ENCODE peak calls at places on chromosomes 3 and 15, in five cellular contexts. T, L, O, H and I are unnamed samples.

GRCh38 chr15:42085236-42085605 is 9.1 kb downstream of the PLA2G4D start:
- DNase-seq in T (peak), H (no peak), O (no peak), L (no peak), I (no peak)

GRCh38 chr3:40237159-40237558 is 72.3 kb upstream of the EIF1B start:
- DNase-seq in O (no peak), L (no peak), T (no peak), H (no peak), I (no peak)

GRCh38 chr3:15298504-15298903 is 33.9 kb downstream of the SH3BP5 start:
- DNase-seq in O (no peak), T (no peak), H (no peak), L (no peak), I (no peak)

GRCh38 chr15:61037031-61037430 is 192.1 kb downstream of the RORA start:
- DNase-seq in H (no peak), T (no peak), O (no peak), L (no peak), I (no peak)

GRCh38 chr15:93331545-93332117 is 242.6 kb upstream of the RGMA start:
- DNase-seq in O (no peak), H (no peak), L (no peak), T (no peak), I (no peak)

GRCh38 chr15:59185725-59186124 is 20.9 kb upstream of the LDHAL6B start:
- DNase-seq in H (no peak), T (no peak), O (no peak), L (no peak), I (no peak)

GRCh38 chr3:79761441-79761840 is 6.4 kb downstream of the ROBO1 start:
- DNase-seq in T (no peak), H (no peak), L (no peak), O (no peak), I (no peak)

GRCh38 chr15:74179101-74179841 is 5.8 kb downstream of the ISLR start:
- DNase-seq in L (no peak), O (no peak), T (no peak), H (peak), I (no peak)

GRCh38 chr3:2098398-2099027 is at the start of gene CNTN4:
- DNase-seq in T (peak), H (peak), O (no peak), L (no peak), I (no peak)

GRCh38 chr15:89912674-89913396 is at the start of gene ARPIN:
- DNase-seq in H (peak), L (no peak), T (peak), O (no peak), I (no peak)

GRCh38 chr3:133246773-133247172 is 153.1 kb upstream of the BFSP2 start:
- DNase-seq in T (no peak), L (no peak), O (no peak), H (no peak), I (no peak)

GRCh38 chr3:177361042-177361938 is 164.0 kb upstream of the TBL1XR1 start:
- DNase-seq in L (no peak), O (no peak), H (no peak), T (no peak), I (no peak)

GRCh38 chr15:64017591-64018163 is 28.6 kb downstream of the DAPK2 start:
- DNase-seq in T (no peak), L (no peak), O (no peak), H (no peak), I (no peak)

GRCh38 chr3:58722526-58722925 is 56.0 kb upstream of the FAM3D start:
- DNase-seq in T (no peak), H (no peak), L (no peak), O (no peak), I (no peak)

GRCh38 chr3:28039829-28040228 is 201.6 kb upstream of the CMC1 start:
- DNase-seq in T (no peak), H (no peak), L (no peak), O (no peak), I (no peak)

GRCh38 chr15:90188914-90189748 is 12.0 kb upstream of the SEMA4B start:
- DNase-seq in L (no peak), H (no peak), O (no peak), T (no peak), I (no peak)

GRCh38 chr3:182979719-182980191 is 583 bp downstream of the DCUN1D1 start:
- DNase-seq in O (no peak), T (no peak), H (peak), L (no peak), I (no peak)

GRCh38 chr3:12371525-12372140 is 82.8 kb downstream of the PPARG start:
- DNase-seq in T (peak), H (peak), L (no peak), O (no peak), I (peak)

GRCh38 chr3:134430950-134431445 is 54.8 kb downstream of the ANAPC13 start:
- DNase-seq in O (no peak), T (no peak), H (no peak), L (no peak), I (no peak)

DNA sequence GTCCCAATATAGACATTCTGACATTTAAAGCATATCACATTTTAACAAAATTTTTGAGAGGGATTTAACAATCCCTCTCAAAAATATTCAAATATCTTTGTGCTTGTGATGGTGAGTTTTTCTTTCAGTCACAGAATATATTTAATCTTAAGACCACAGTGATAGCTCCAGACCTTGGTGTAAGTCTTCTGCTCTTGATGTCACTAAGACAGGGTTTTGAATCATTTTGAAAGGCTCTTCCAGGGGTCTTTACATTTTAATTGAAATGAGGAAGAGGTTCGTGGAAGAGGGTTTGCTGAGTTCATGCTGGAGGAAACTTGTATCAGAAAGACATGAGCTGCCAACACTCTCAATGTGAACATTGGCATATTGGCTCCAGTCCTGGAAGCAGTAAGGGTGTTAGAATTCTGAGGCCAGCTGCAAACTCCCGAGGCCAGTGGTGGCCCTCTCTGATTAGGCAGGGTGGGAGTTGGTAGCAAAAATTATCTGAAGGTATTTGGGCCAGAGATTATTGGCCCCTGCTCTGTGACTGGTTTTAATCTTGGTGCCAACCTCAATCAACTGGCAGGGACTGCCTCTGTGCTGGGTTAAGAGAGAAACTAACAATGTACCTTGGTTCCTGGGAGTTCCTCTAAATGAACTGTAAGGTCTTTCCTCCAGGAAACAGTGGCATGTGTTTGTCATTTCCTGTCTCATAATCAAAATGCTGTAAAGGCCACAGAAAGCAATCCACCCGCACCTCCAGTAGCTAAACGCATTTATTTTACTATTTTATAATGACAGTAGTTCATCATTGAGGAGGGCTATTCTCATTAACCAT is 5.3 kb downstream of the POU1F1 start:
- DNase-seq in T (no peak), H (no peak), L (no peak), O (no peak), I (no peak)
- H3K27ac ChIP-seq in T (no peak), H (no peak), L (no peak), O (no peak), I (no peak)

DNA sequence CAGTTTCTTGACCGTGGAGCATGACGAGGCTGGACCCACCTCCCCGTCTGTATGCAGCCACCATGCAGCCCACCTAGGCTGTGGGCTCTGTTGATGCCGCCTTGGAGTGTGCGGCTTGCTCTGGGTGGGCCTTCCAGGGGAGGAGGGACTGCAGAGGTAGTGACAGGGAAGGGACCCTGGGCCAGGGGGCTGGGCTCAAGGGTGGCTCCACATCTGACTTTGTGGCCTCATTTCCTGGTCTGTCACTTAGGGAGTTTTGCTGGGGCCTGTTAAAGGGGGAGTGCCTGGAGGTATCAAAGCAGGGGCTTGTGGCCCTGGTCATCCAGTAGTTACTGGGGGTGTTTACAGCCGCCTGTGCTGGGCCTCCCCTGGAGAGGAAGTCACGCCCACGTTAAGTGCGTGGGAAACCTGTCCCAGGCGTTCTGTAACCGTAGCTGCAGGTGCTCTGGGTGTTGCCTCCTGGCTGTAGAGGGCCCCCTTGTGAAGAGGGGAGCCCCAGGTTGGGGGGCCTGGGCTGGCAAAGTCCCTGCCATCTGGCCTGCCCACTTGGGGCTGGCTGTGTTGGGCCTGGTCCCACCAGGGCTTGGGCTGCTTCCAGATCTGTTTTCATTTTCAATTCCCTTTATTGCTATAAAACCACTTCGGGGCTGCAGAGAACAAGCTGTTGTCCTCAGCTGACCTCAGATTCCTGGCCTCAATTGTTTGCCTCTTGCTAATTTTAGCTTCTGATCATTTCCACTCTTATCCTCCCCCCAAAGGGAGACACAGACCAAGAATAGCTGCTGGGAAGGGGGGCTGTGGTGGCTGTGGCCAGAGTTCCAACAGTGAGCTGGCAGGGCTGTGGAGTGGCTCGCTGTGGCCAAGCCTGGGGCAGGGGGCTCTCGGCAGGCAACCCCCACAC is 26.5 kb downstream of the KLF13 start:
- DNase-seq in T (peak), H (peak), O (no peak), L (no peak), I (no peak)
- H3K27ac ChIP-seq in T (peak), H (peak), O (peak), L (peak), I (no peak)

GRCh38 chr3:105868745-105869530 is at the start of gene CBLB:
- DNase-seq in H (peak), T (peak), O (peak), L (peak), I (peak)

GRCh38 chr3:105867690-105868449 is 942 bp downstream of the CBLB start:
- DNase-seq in O (peak), H (no peak), T (no peak), L (no peak), I (no peak)

GRCh38 chr3:105868450-105868744 is 415 bp downstream of the CBLB start:
- DNase-seq in L (no peak), T (peak), H (peak), O (no peak), I (no peak)

GRCh38 chr3:105869531-105869833 is 670 bp upstream of the CBLB start:
- DNase-seq in O (no peak), L (no peak), T (no peak), H (no peak), I (no peak)

GRCh38 chr3:105869982-105870381 is 1.2 kb upstream of the CBLB start:
- DNase-seq in O (no peak), L (no peak), T (no peak), H (no peak), I (no peak)
- H3K27ac ChIP-seq in O (no peak), L (no peak), T (peak), H (peak), I (peak)

DNA sequence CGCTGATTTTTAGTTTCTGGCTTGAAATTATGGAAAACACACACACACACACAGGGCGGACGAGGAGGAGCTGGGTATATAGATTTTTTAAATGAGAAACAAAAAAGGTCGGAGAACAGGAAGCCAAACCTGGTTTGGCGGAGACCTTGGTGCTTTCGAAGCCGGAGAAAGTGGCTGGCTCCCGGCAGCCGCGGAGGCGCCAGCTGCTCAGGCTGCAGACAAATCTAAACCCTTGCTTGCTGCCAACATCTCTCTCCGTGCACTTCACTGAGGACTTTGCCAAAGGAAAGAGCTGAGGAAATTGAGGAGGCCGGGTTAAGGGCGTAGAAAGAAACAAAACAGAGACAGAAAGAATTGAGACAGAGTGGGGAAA is 2.1 kb downstream of the ZIC1 start:
- DNase-seq in T (no peak), O (no peak), H (no peak), L (no peak), I (no peak)
- H3K27ac ChIP-seq in T (no peak), O (no peak), H (no peak), L (no peak), I (no peak)

GRCh38 chr3:123783050-123783724 is 100.9 kb downstream of the MYLK start:
- DNase-seq in T (no peak), H (no peak), L (no peak), O (no peak), I (no peak)
- H3K27ac ChIP-seq in T (no peak), H (no peak), L (no peak), O (no peak), I (no peak)

DNA sequence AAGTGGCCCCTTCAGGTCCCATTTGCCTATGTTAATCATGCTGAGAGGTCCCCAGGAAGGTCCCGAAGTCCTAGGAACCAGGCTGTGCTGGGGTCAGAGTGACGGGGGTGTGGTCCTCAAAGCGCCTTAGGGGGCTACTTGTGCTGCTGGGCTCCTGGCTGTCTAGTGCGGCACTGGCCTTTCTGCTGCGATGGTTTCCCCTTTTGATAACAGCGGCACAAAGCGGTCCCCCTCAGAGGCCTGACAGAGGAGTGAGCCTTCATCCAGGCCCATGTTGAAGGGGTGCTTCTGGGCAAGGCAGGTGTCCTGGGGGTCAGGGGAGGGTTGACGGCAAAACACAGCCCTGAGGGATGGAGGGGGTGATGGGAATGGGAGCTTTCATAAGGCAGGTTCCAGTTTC is 68.8 kb downstream of the HMCES start:
- DNase-seq in H (no peak), O (no peak), L (no peak), T (no peak), I (no peak)
- H3K27ac ChIP-seq in H (no peak), O (no peak), L (no peak), T (no peak), I (no peak)

DNA sequence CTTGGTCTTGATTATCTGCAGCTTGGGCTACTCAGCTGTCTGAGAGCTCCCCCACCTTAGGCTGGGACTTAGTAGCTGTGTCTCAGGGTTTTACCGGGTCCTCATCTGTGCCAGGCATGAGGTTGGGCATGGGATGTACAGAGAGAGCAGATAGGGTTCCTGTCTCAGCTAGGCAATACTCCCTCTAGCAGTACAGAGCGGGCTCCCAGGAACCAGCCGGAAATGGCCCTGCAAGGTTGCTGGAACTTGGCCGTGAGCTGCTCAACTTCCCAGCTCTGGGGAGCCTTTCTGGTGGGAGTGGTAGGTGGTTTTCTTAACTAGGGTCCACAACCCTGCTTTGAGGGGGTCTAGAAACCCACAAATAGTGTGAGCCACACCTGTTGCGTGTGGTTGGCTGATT is 58.3 kb downstream of the ATP2B2 start:
- DNase-seq in H (no peak), L (no peak), T (no peak), O (no peak), I (no peak)
- H3K27ac ChIP-seq in H (no peak), L (no peak), T (no peak), O (no peak), I (no peak)

GRCh38 chr3:159825216-159825854 is 163.3 kb upstream of the IL12A start:
- DNase-seq in H (no peak), O (no peak), L (no peak), T (no peak), I (no peak)
- H3K27ac ChIP-seq in H (no peak), O (no peak), L (no peak), T (no peak), I (peak)

GRCh38 chr3:158091526-158091925 is 14.7 kb downstream of the SHOX2 start:
- DNase-seq in T (no peak), H (no peak), O (no peak), L (no peak), I (no peak)
- H3K27ac ChIP-seq in T (no peak), H (no peak), O (no peak), L (no peak), I (no peak)

GRCh38 chr15:98874773-98875172 is 132.8 kb downstream of the PGPEP1L start:
- DNase-seq in O (no peak), L (no peak), H (no peak), T (no peak), I (no peak)

GRCh38 chr15:98875309-98875708 is 132.3 kb downstream of the PGPEP1L start:
- DNase-seq in L (no peak), T (no peak), O (no peak), H (no peak), I (no peak)

GRCh38 chr15:98872777-98873176 is 134.8 kb downstream of the PGPEP1L start:
- DNase-seq in O (no peak), T (no peak), L (no peak), H (no peak), I (no peak)

GRCh38 chr15:98873441-98874218 is 134.0 kb downstream of the PGPEP1L start:
- DNase-seq in H (no peak), O (no peak), T (no peak), L (peak), I (no peak)

GRCh38 chr15:98874359-98874758 is 133.2 kb downstream of the PGPEP1L start:
- DNase-seq in L (no peak), H (no peak), O (no peak), T (no peak), I (no peak)
- H3K27ac ChIP-seq in L (no peak), H (peak), O (no peak), T (no peak), I (peak)